ENCODE peak calls at places on chromosomes 13 and 19, in eight cellular contexts. P, L, A, I, Q, Y, C and K are unnamed samples.

GRCh38 chr19:16581145-16581970 is 9.1 kb upstream of the SLC35E1 start:
- DNase-seq in P (peak), L (no peak), A (no peak), I (no peak), Q (no peak), Y (no peak), C (no peak), K (no peak)

GRCh38 chr13:103255587-103256301 is 189.5 kb upstream of the SLC10A2 start:
- DNase-seq in P (no peak), L (no peak), A (no peak), I (no peak), Q (peak), Y (no peak), C (no peak), K (no peak)

GRCh38 chr13:114105351-114106225 is 26.8 kb downstream of the RASA3 start:
- DNase-seq in P (peak), L (no peak), A (no peak), I (no peak), Q (no peak), Y (no peak), C (no peak), K (no peak)

GRCh38 chr13:39784347-39784746 is 128.9 kb downstream of the COG6 start:
- DNase-seq in P (no peak), L (no peak), A (no peak), I (no peak), Q (no peak), Y (peak), C (no peak), K (no peak)

GRCh38 chr13:39586142-39586541 is 16.9 kb downstream of the LHFPL6 start:
- DNase-seq in P (no peak), L (no peak), A (no peak), I (no peak), Q (no peak), Y (no peak), C (no peak), K (no peak)

GRCh38 chr13:91368676-91369425 is 21.4 kb downstream of the MIR17HG start:
- DNase-seq in P (no peak), L (no peak), A (no peak), I (no peak), Q (peak), Y (peak), C (no peak), K (no peak)

GRCh38 chr19:48646192-48646911 is 365 bp upstream of the CA11 start:
- DNase-seq in P (peak), L (no peak), A (no peak), I (peak), Q (peak), Y (peak), C (peak), K (no peak)

GRCh38 chr13:110305544-110305943 is 1.4 kb downstream of the COL4A1 start:
- DNase-seq in P (no peak), L (no peak), A (no peak), I (no peak), Q (no peak), Y (peak), C (no peak), K (no peak)

GRCh38 chr19:16586477-16586871 is 14.3 kb upstream of the SLC35E1 start:
- DNase-seq in P (no peak), L (no peak), A (no peak), I (no peak), Q (no peak), Y (no peak), C (no peak), K (no peak)

GRCh38 chr19:14450168-14450874 is 17.2 kb downstream of the PKN1 start:
- DNase-seq in P (no peak), L (no peak), A (no peak), I (no peak), Q (peak), Y (peak), C (no peak), K (no peak)

GRCh38 chr13:95659500-95659899 is 15.0 kb upstream of the DZIP1 start:
- DNase-seq in P (no peak), L (no peak), A (no peak), I (no peak), Q (no peak), Y (no peak), C (no peak), K (no peak)

GRCh38 chr13:95176611-95177259 is 124.5 kb downstream of the ABCC4 start:
- DNase-seq in P (no peak), L (no peak), A (no peak), I (no peak), Q (peak), Y (peak), C (no peak), K (no peak)

GRCh38 chr13:25733061-25733491 is 318.7 kb downstream of the SHISA2 start:
- DNase-seq in P (no peak), L (no peak), A (peak), I (no peak), Q (peak), Y (peak), C (no peak), K (no peak)

GRCh38 chr13:79485014-79485441 is 4.1 kb downstream of the NDFIP2 start:
- DNase-seq in P (peak), L (peak), A (peak), I (no peak), Q (peak), Y (peak), C (no peak), K (no peak)

GRCh38 chr19:1223018-1223855 is 14.6 kb downstream of the CBARP start:
- DNase-seq in P (peak), L (no peak), A (no peak), I (no peak), Q (peak), Y (peak), C (no peak), K (no peak)

GRCh38 chr13:100890645-100891044 is 216.1 kb upstream of the TMTC4 start:
- DNase-seq in P (no peak), L (no peak), A (no peak), I (no peak), Q (no peak), Y (no peak), C (no peak), K (no peak)

GRCh38 chr13:77533875-77534788 is 1.4 kb upstream of the SCEL start:
- DNase-seq in P (no peak), L (no peak), A (no peak), I (no peak), Q (peak), Y (peak), C (no peak), K (no peak)

GRCh38 chr19:33998739-33999345 is 173.5 kb upstream of the LSM14A start:
- DNase-seq in P (no peak), L (no peak), A (no peak), I (no peak), Q (no peak), Y (peak), C (peak), K (no peak)

GRCh38 chr19:1811472-1811894 is 593 bp downstream of the ATP8B3 start:
- DNase-seq in P (peak), L (no peak), A (peak), I (no peak), Q (peak), Y (peak), C (peak), K (no peak)